ENCODE peak calls at places on chromosomes 7 and 10, in ten cellular contexts. I, B, S, L, R, N, Y, O, X and A are unnamed samples.
A peak's percentile ranks its signal among the peaks of the same experiment; 100 is the strongest.

GRCh38 chr10:58014436-58014835 is 253.3 kb downstream of the IPMK start:
- DNase-seq in I (no peak), N (no peak), B (no peak), R (no peak), L (no peak), Y (no peak), X (no peak), S (no peak), O (no peak), A (no peak)

GRCh38 chr7:151114151-151115090 is 28.1 kb downstream of the AGAP3 start:
- DNase-seq in O (peak; percentile 88), I (no peak), S (peak; percentile 76), N (no peak), X (no peak), Y (peak; percentile 63), R (peak; percentile 12), L (no peak), B (no peak), A (no peak)

GRCh38 chr7:14321947-14322346 is 332.5 kb upstream of the ETV1 start:
- DNase-seq in I (no peak), X (no peak), O (no peak), R (no peak), Y (no peak), S (no peak), L (no peak), B (no peak), N (no peak), A (no peak)

GRCh38 chr7:149722356-149722957 is 50.9 kb downstream of the ZNF467 start:
- DNase-seq in N (no peak), Y (no peak), B (no peak), I (no peak), O (peak; percentile 59), R (no peak), X (no peak), S (no peak), L (no peak), A (no peak)

GRCh38 chr7:5419523-5420107 is 4.0 kb downstream of the TNRC18 start:
- DNase-seq in I (peak; percentile 27), L (no peak), R (no peak), O (peak; percentile 70), Y (no peak), X (no peak), B (no peak), N (no peak), S (peak; percentile 82), A (no peak)

GRCh38 chr7:137547477-137547876 is 203.9 kb upstream of the PTN start:
- DNase-seq in R (no peak), S (no peak), L (no peak), N (no peak), Y (no peak), B (no peak), X (peak; percentile 14), I (no peak), O (no peak), A (no peak)

GRCh38 chr7:139153832-139154231 is 44.3 kb upstream of the ZC3HAV1 start:
- DNase-seq in O (no peak), R (peak; percentile 31), B (no peak), S (no peak), L (no peak), X (peak; percentile 37), I (peak; percentile 82), Y (no peak), N (no peak), A (no peak)

GRCh38 chr10:113326160-113327111 is 226.4 kb upstream of the HABP2 start:
- DNase-seq in I (peak; percentile 60), X (peak; percentile 96), Y (peak; percentile 54), O (no peak), B (peak; percentile 42), N (no peak), R (peak; percentile 67), L (peak; percentile 93), S (peak; percentile 70), A (no peak)

GRCh38 chr10:46545861-46546590 is 10.4 kb downstream of the GPRIN2 start:
- DNase-seq in X (no peak), O (peak; percentile 62), B (no peak), L (peak; percentile 32), I (no peak), N (no peak), Y (no peak), S (no peak), R (no peak), A (no peak)

GRCh38 chr10:46546591-46547330 is 9.7 kb downstream of the GPRIN2 start:
- DNase-seq in R (no peak), B (no peak), O (peak; percentile 91), L (no peak), S (no peak), I (no peak), X (no peak), Y (no peak), N (no peak), A (no peak)

GRCh38 chr10:46547331-46547880 is 9.1 kb downstream of the GPRIN2 start:
- DNase-seq in N (no peak), S (no peak), I (no peak), X (no peak), L (no peak), O (peak; percentile 66), Y (no peak), B (no peak), R (no peak), A (no peak)

GRCh38 chr10:46543379-46544014 is 13.0 kb downstream of the GPRIN2 start:
- DNase-seq in R (no peak), Y (no peak), L (no peak), S (no peak), B (no peak), O (peak; percentile 64), I (no peak), N (peak; percentile 0), X (no peak), A (no peak)

DNA sequence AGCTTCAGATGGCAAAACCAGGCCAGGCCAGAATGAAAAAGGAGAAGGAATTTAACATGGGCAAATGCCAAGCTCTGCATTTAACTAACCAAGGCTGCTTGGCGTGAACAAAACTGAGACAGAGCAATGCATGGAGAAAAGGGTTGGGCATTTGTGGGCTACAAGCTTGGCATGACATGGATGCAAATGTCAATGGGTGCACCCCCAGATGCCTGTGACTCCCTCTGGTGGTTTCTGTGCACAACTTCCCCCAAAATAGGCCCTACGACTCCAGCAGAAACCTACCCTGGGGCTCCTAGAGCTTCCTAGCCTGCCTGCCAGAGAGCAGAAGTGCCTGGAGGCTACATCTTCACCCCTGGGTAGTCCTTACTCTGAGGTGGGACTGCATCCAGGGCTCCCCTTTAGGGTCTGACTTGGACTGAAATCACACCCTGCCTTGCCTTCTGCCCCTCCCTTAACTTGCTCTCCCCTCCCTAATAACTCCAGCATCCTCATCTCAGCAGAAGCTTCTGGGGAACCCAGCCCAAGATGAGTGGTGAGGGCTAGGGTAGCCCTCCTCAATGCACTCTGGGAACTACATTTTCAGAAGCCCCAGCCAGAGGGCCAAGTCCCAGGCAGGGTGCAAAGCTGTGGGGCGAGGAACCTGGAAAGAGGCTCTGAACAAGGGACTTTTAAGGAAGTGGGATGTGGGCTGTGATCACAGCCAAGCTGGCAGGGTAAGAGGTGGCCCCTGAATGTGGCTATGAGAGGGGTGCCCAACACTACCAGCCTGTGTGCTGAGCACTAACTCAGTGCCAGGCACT is 11.3 kb downstream of the GPRIN2 start:
- DNase-seq in X (peak; percentile 56), S (peak; percentile 49), N (peak; percentile 0), I (peak; percentile 33), O (peak; percentile 65), R (no peak), B (no peak), L (peak; percentile 89), Y (no peak), A (no peak)
- TF ChIP-seq CTCF in X (peak; percentile 85), S (peak; percentile 58), N (no peak), I (peak; percentile 57), O (peak; percentile 34), R (peak; percentile 47), B (peak; percentile 21), L (peak; percentile 64), Y (peak; percentile 34), A (no peak)

GRCh38 chr7:89072094-89072493 is 276.6 kb upstream of the TEX47 start:
- DNase-seq in L (no peak), I (no peak), O (no peak), Y (no peak), R (no peak), B (no peak), S (no peak), X (no peak), N (no peak), A (no peak)

GRCh38 chr7:89064831-89065230 is 269.3 kb upstream of the TEX47 start:
- DNase-seq in N (no peak), S (no peak), O (no peak), I (no peak), R (no peak), L (no peak), Y (no peak), B (no peak), X (no peak), A (no peak)

DNA sequence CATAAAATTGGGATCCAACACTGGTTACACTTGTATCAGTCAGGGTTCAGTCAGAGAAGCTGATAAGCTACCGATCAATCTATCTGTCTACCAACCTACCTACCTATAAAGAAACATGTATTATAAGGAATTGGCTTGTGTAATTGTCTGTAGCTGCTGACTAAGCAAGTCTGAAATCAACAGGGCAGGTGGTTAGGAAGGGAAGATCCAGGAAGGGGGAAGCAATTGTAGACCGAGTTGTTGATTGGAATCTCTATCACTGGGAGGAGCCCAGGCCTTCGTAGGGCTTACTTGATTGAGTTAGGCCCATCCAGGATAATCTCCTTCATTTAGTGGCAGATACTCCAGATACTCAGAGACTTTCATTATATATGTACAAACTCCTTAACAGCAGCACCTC is 271.5 kb upstream of the TEX47 start:
- DNase-seq in Y (no peak), X (no peak), I (no peak), L (no peak), S (no peak), O (no peak), N (no peak), R (no peak), B (no peak), A (no peak)
- TF ChIP-seq CTCF in Y (no peak), X (no peak), I (no peak), L (no peak), S (no peak), O (no peak), N (no peak), R (no peak), B (no peak), A (no peak)

DNA sequence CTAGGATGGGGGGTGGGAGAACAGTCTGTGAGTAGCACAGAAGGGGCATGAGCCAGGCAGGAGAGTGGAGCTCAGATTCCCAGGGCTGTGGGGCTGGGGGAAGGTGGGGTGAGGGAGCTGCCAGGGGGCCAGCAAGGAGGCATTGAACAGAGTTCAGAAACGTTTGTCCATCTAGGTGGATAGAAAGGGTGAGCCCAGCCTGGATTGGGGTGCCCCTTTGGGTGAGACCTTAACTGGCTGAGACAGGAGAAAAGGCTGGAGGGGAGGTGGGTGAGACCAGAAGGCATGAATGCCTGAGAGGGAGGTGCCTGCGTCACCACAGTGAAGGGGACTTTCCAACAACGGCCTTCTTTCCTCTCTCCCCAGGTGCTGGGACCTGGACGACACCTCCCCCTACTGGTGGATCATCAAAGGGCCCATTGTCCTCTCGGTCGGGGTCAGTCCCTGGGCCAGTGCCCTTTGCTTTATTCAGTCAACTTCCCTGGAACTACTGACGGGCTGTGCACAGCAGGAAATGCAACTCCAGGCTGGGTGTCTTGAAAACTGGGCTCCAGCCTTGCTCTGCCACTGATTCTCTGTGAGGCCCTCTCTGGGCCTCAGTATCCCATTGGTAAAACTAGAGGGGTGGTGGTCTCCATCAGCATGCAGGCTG is 11.0 kb downstream of the GHRHR start:
- DNase-seq in I (peak; percentile 64), S (peak; percentile 82), O (peak; percentile 81), N (no peak), B (peak; percentile 60), R (peak; percentile 24), L (peak; percentile 57), Y (peak; percentile 87), X (no peak), A (no peak)
- TF ChIP-seq CTCF in I (peak; percentile 77), S (peak; percentile 81), O (peak; percentile 76), N (no peak), B (peak; percentile 93), R (peak; percentile 56), L (peak; percentile 43), Y (peak; percentile 70), X (peak; percentile 85), A (peak; percentile 68)

GRCh38 chr10:35600193-35600592 is 4.9 kb upstream of the GJD4 start:
- DNase-seq in O (no peak), X (no peak), N (no peak), S (no peak), R (no peak), L (no peak), I (peak; percentile 12), Y (no peak), B (no peak), A (no peak)
- TF ChIP-seq CTCF in O (no peak), X (peak; percentile 44), N (no peak), S (peak; percentile 43), R (peak; percentile 11), L (no peak), I (peak; percentile 32), Y (no peak), B (no peak), A (peak; percentile 6)